ENCODE peak calls at places on chromosomes 2 and 18, in ten cellular contexts. F is coronary artery, E is tibial artery, P is nucleus accumbens, R is HT1080, K is fibroblast of pulmonary artery, C is NCI-H2081, W is epithelial cell of prostate, A is KBM-7, Z is non-pigmented ciliary epithelial cell. T is an unnamed sample.

GRCh38 chr2:45194611-45195010 is 185.4 kb upstream of the SIX2 start:
- DNase-seq in Z (no peak), F (no peak), A (no peak), K (no peak), E (no peak), R (no peak), W (no peak), C (no peak), P (no peak), T (no peak)

GRCh38 chr2:73031725-73032701 is 39.5 kb downstream of the SFXN5 start:
- DNase-seq in F (no peak), C (no peak), E (no peak), K (no peak), P (no peak), Z (no peak), W (no peak), A (no peak), R (no peak), T (no peak)

GRCh38 chr2:144406111-144406788 is 113.7 kb downstream of the ZEB2 start:
- DNase-seq in F (no peak), C (no peak), W (no peak), R (no peak), Z (no peak), P (no peak), K (no peak), A (peak; percentile 28), E (no peak), T (no peak)

GRCh38 chr18:57561728-57562423 is 24.6 kb downstream of the FECH start:
- DNase-seq in K (peak; percentile 68), C (peak; percentile 19), P (peak; percentile 16), E (no peak), R (peak; percentile 38), F (no peak), Z (no peak), A (peak; percentile 77), W (no peak), T (no peak)

GRCh38 chr2:233404227-233404626 is 49.9 kb downstream of the DGKD start:
- DNase-seq in Z (no peak), P (no peak), A (peak; percentile 71), F (peak; percentile 33), W (no peak), R (peak; percentile 35), C (peak; percentile 40), E (peak; percentile 44), K (peak; percentile 69), T (no peak)

GRCh38 chr2:196331143-196331542 is 159.8 kb upstream of the STK17B start:
- DNase-seq in R (peak; percentile 70), A (no peak), W (no peak), Z (no peak), C (no peak), P (no peak), E (no peak), K (peak; percentile 89), F (no peak), T (peak; percentile 55)

GRCh38 chr2:196479350-196479749 is 160.2 kb upstream of the CCDC150 start:
- DNase-seq in W (no peak), C (no peak), F (no peak), E (no peak), Z (peak; percentile 68), K (peak; percentile 71), R (peak; percentile 23), P (no peak), A (no peak), T (no peak)

GRCh38 chr2:118292991-118293390 is 204.7 kb downstream of the INSIG2 start:
- DNase-seq in K (no peak), Z (no peak), C (no peak), P (no peak), A (no peak), F (no peak), W (no peak), E (no peak), R (no peak), T (no peak)

GRCh38 chr2:163191372-163191771 is 352.8 kb upstream of the KCNH7 start:
- DNase-seq in R (peak; percentile 26), A (peak; percentile 33), K (peak; percentile 79), C (peak; percentile 80), W (no peak), F (no peak), E (no peak), Z (no peak), P (peak; percentile 0), T (peak; percentile 28)

GRCh38 chr18:59820663-59821062 is 79.1 kb upstream of the PMAIP1 start:
- DNase-seq in Z (no peak), P (no peak), K (no peak), W (no peak), F (no peak), C (no peak), R (no peak), A (no peak), E (no peak), T (no peak)

GRCh38 chr2:234378440-234378839 is 118.4 kb downstream of the ARL4C start:
- DNase-seq in P (no peak), Z (no peak), R (no peak), C (no peak), E (no peak), F (no peak), K (peak; percentile 31), A (no peak), W (no peak), T (no peak)

GRCh38 chr2:217851191-217852020 is 151.4 kb downstream of the TNS1 start:
- DNase-seq in R (peak; percentile 27), F (no peak), E (peak; percentile 89), A (peak; percentile 57), K (peak; percentile 47), C (no peak), Z (no peak), W (no peak), P (no peak), T (peak; percentile 79)

GRCh38 chr18:8084160-8084559 is 517.0 kb downstream of the PTPRM start:
- DNase-seq in K (peak; percentile 69), Z (no peak), R (peak; percentile 54), C (peak; percentile 54), W (no peak), P (peak; percentile 20), E (no peak), F (no peak), A (peak; percentile 20), T (peak; percentile 36)

GRCh38 chr2:174607989-174608865 is 10.6 kb upstream of the WIPF1 start:
- DNase-seq in A (no peak), Z (no peak), R (no peak), F (no peak), P (no peak), E (no peak), W (no peak), C (no peak), K (no peak), T (no peak)

GRCh38 chr18:59005266-59005665 is 134.4 kb upstream of the SEC11C start:
- DNase-seq in E (peak; percentile 92), P (no peak), A (no peak), W (no peak), F (peak; percentile 88), Z (no peak), K (peak; percentile 91), C (no peak), R (peak; percentile 58), T (peak; percentile 40)

GRCh38 chr2:106932644-106933043 is 46.7 kb upstream of the ST6GAL2 start:
- DNase-seq in P (no peak), C (no peak), W (no peak), E (no peak), Z (no peak), F (no peak), R (no peak), A (no peak), K (no peak), T (no peak)

GRCh38 chr2:234178309-234179030 is 128.0 kb downstream of the SPP2 start:
- DNase-seq in P (no peak), W (peak; percentile 36), A (peak; percentile 0), K (peak; percentile 52), F (no peak), Z (no peak), C (no peak), E (no peak), R (peak; percentile 79), T (no peak)

GRCh38 chr2:36366491-36367120 is 11.0 kb downstream of the CRIM1 start:
- DNase-seq in C (no peak), Z (no peak), R (no peak), K (no peak), W (no peak), A (no peak), E (no peak), P (no peak), F (no peak), T (no peak)

GRCh38 chr2:18749912-18750526 is 160.7 kb upstream of the NT5C1B start:
- DNase-seq in W (no peak), K (peak; percentile 80), C (peak; percentile 42), A (peak; percentile 47), R (peak; percentile 38), P (peak; percentile 9), Z (no peak), E (no peak), F (no peak), T (peak; percentile 72)

GRCh38 chr2:132607407-132607806 is 62.6 kb downstream of the LYPD1 start:
- DNase-seq in C (no peak), R (no peak), E (no peak), A (no peak), F (no peak), P (no peak), W (no peak), Z (no peak), K (no peak), T (no peak)

GRCh38 chr18:5894215-5894612 is 1.1 kb downstream of the TMEM200C start:
- DNase-seq in K (no peak), F (no peak), W (no peak), C (no peak), A (no peak), Z (no peak), R (no peak), E (no peak), P (no peak), T (no peak)

GRCh38 chr2:135820003-135820618 is 16.9 kb downstream of the LCT start:
- DNase-seq in K (no peak), P (no peak), A (peak; percentile 33), R (peak; percentile 85), E (no peak), F (no peak), Z (peak; percentile 53), W (no peak), C (no peak), T (no peak)

GRCh38 chr2:182717451-182718215 is 1.6 kb downstream of the DNAJC10 start:
- DNase-seq in P (no peak), K (no peak), E (no peak), A (peak; percentile 38), W (no peak), F (no peak), C (peak; percentile 26), Z (no peak), R (no peak), T (no peak)

GRCh38 chr18:59715966-59716369 is 18.7 kb upstream of the CCBE1 start:
- DNase-seq in R (peak; percentile 96), P (no peak), C (no peak), W (peak; percentile 87), K (peak; percentile 95), A (no peak), Z (peak; percentile 91), F (no peak), E (no peak), T (peak; percentile 58)

GRCh38 chr18:22314001-22314400 is 103.7 kb downstream of the CTAGE1 start:
- DNase-seq in F (no peak), E (no peak), A (no peak), K (peak; percentile 78), R (no peak), Z (no peak), C (no peak), W (no peak), P (no peak), T (no peak)